ENCODE peak calls at places on chromosomes 2 and 18, in nine cellular contexts. T is CD4-positive, CD25-positive, alpha-beta regulatory T cell; Z is H7; F is brain microvascular endothelial cell; Y is bronchial epithelial cell; J is Peyer's patch; L is mesendoderm; K is osteoblast; O is ovary. P is an unnamed sample.
A peak's percentile ranks its signal among the peaks of the same experiment; 100 is the strongest.

GRCh38 chr2:212915121-212915782 is 236.2 kb downstream of the IKZF2 start:
- DNase-seq in T (no peak), Z (no peak), F (no peak), Y (peak; percentile 80), J (no peak), L (no peak), K (no peak), O (no peak), P (no peak)

GRCh38 chr18:5440297-5440696 is 103.5 kb downstream of the EPB41L3 start:
- DNase-seq in T (no peak), Z (no peak), F (no peak), Y (no peak), J (no peak), L (no peak), K (no peak), O (no peak), P (no peak)

GRCh38 chr18:76348267-76349066 is 146.6 kb downstream of the ZNF516 start:
- DNase-seq in T (no peak), Z (no peak), F (no peak), Y (peak; percentile 10), J (no peak), L (peak; percentile 16), K (peak; percentile 88), O (peak; percentile 22), P (no peak)

GRCh38 chr2:31947871-31948270 is 62.9 kb downstream of the MEMO1 start:
- DNase-seq in T (no peak), Z (no peak), F (no peak), Y (peak; percentile 17), J (no peak), L (peak; percentile 62), K (no peak), O (no peak), P (no peak)

GRCh38 chr2:178512491-178512890 is 32.2 kb downstream of the PLEKHA3 start:
- DNase-seq in T (no peak), Z (no peak), F (no peak), Y (peak; percentile 58), J (no peak), L (no peak), K (peak; percentile 81), O (no peak), P (no peak)

GRCh38 chr2:135132314-135132713 is 80.2 kb downstream of the RAB3GAP1 start:
- DNase-seq in T (no peak), Z (no peak), F (no peak), Y (no peak), J (no peak), L (no peak), K (peak; percentile 45), O (no peak), P (no peak)

GRCh38 chr2:169891593-169892298 is 64.5 kb downstream of the UBR3 start:
- DNase-seq in T (no peak), Z (no peak), F (peak; percentile 14), Y (peak; percentile 91), J (no peak), L (no peak), K (peak; percentile 44), O (no peak), P (no peak)

GRCh38 chr2:195535911-195536522 is 121.0 kb upstream of the SLC39A10 start:
- DNase-seq in T (peak; percentile 84), Z (no peak), F (no peak), Y (no peak), J (no peak), L (no peak), K (no peak), O (no peak), P (peak; percentile 52)

GRCh38 chr2:230052299-230052698 is 16.4 kb downstream of the SLC16A14 start:
- DNase-seq in T (no peak), Z (no peak), F (peak; percentile 5), Y (no peak), J (no peak), L (no peak), K (no peak), O (no peak), P (no peak)

GRCh38 chr2:2800697-2801096 is 469.6 kb upstream of the MYT1L start:
- DNase-seq in T (no peak), Z (peak; percentile 4), F (no peak), Y (no peak), J (no peak), L (no peak), K (no peak), O (no peak), P (no peak)

GRCh38 chr2:188181035-188181434 is 110.6 kb upstream of the GULP1 start:
- DNase-seq in T (no peak), Z (no peak), F (no peak), Y (no peak), J (no peak), L (no peak), K (no peak), O (no peak), P (no peak)

GRCh38 chr2:215849771-215850170 is 163.6 kb downstream of the MREG start:
- DNase-seq in T (no peak), Z (no peak), F (no peak), Y (no peak), J (no peak), L (no peak), K (no peak), O (no peak), P (no peak)

GRCh38 chr2:136058951-136059530 is 58.9 kb downstream of the CXCR4 start:
- DNase-seq in T (no peak), Z (no peak), F (no peak), Y (no peak), J (no peak), L (no peak), K (no peak), O (no peak), P (no peak)

GRCh38 chr2:219803294-219803693 is 175.9 kb downstream of the SLC4A3 start:
- DNase-seq in T (no peak), Z (no peak), F (peak; percentile 3), Y (peak; percentile 16), J (no peak), L (no peak), K (no peak), O (no peak), P (no peak)

GRCh38 chr2:157185828-157186227 is 71.7 kb upstream of the GALNT5 start:
- DNase-seq in T (no peak), Z (no peak), F (no peak), Y (no peak), J (no peak), L (peak; percentile 13), K (no peak), O (no peak), P (no peak)

GRCh38 chr2:215528555-215528954 is 92.7 kb upstream of the FN1 start:
- DNase-seq in T (no peak), Z (no peak), F (peak; percentile 99), Y (peak; percentile 99), J (no peak), L (peak; percentile 16), K (peak; percentile 76), O (no peak), P (no peak)

GRCh38 chr2:104889261-104890091 is 35.6 kb downstream of the POU3F3 start:
- DNase-seq in T (no peak), Z (no peak), F (no peak), Y (no peak), J (peak; percentile 88), L (no peak), K (no peak), O (no peak), P (no peak)
- H3K27me3 ChIP-seq in T (no peaks in the 10 kb centered on the region), Z (no peaks in the 10 kb centered on the region), F (no peaks in the 10 kb centered on the region), Y (no peaks in the 10 kb centered on the region), J (no peaks in the 10 kb centered on the region), L (no peaks in the 10 kb centered on the region), K (no peaks in the 10 kb centered on the region), O (no peaks in the 10 kb centered on the region), P (no peaks in the 10 kb centered on the region)

DNA sequence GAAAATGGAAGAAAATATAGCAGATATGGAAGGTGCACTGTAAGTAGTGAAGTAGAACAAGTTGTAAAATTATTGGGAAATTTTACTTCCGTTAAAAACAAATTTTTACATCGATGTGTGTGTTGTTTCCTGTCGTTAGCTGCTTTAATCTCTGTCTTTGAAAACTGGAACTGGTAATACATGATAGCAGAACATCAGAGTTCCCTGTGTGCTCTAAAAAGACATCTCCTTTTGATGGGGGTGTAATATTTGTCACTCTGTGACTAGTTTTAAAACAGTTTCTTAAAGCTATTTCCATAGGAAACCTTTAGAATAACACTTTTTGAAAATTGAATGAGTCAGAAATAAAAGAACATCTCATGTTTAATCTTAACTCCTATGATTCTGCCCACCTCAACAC is 43.5 kb downstream of the COX7A2L start:
- DNase-seq in T (no peak), Z (no peak), F (no peak), Y (no peak), J (no peak), L (no peak), K (no peak), O (no peak), P (no peak)
- H3K27me3 ChIP-seq in T (no peaks in the 10 kb centered on the region), Z (no peaks in the 10 kb centered on the region), F (no peaks in the 10 kb centered on the region), Y (no peaks in the 10 kb centered on the region), J (no peaks in the 10 kb centered on the region), L (no peaks in the 10 kb centered on the region), K (no peaks in the 10 kb centered on the region), O (no peaks in the 10 kb centered on the region), P (no peaks in the 10 kb centered on the region)

DNA sequence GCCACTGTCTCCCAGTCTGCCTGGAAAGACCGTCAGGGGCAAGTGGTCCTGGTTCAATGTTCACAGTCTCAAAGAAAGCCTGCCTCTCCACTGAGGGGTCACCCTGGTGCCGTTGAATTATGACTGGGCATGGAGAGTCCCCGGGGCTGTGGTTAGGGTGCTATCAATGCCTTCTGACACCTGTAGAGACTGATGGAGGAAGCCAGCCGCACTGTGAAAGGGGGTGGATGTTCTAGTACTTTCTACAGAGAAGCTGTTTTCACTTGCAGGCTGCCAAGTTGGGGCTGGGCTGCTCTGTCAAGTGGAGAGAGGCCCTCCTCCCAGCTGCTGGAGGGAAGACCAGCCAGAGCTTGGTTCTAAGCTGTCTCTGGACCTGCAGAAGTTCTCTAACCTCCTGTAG is 80.5 kb downstream of the BCL2L11 start:
- DNase-seq in T (no peak), Z (no peak), F (no peak), Y (no peak), J (no peak), L (no peak), K (no peak), O (no peak), P (no peak)
- H3K27me3 ChIP-seq in T (no peaks in the 10 kb centered on the region), Z (no peaks in the 10 kb centered on the region), F (no peaks in the 10 kb centered on the region), Y (no peaks in the 10 kb centered on the region), J (no peaks in the 10 kb centered on the region), L (no peaks in the 10 kb centered on the region), K (no peaks in the 10 kb centered on the region), O (no peaks in the 10 kb centered on the region), P (no peaks in the 10 kb centered on the region)

GRCh38 chr2:15941970-15942710 is 1.8 kb downstream of the MYCN start:
- DNase-seq in T (peak; percentile 17), Z (peak; percentile 79), F (no peak), Y (no peak), J (peak; percentile 64), L (peak; percentile 62), K (peak; percentile 86), O (no peak), P (no peak)

GRCh38 chr2:15939854-15940660 is at the start of gene MYCN:
- DNase-seq in T (peak; percentile 48), Z (peak; percentile 92), F (peak; percentile 11), Y (peak; percentile 28), J (peak; percentile 81), L (peak; percentile 98), K (peak; percentile 55), O (peak; percentile 72), P (peak; percentile 31)

GRCh38 chr2:15941483-15941853 is 1.1 kb downstream of the MYCN start:
- DNase-seq in T (no peak), Z (peak; percentile 94), F (no peak), Y (no peak), J (no peak), L (peak; percentile 92), K (peak; percentile 70), O (no peak), P (no peak)

GRCh38 chr2:15939556-15939853 is 845 bp upstream of the MYCN start:
- DNase-seq in T (no peak), Z (peak; percentile 83), F (no peak), Y (no peak), J (no peak), L (no peak), K (peak; percentile 93), O (no peak), P (peak; percentile 19)

GRCh38 chr2:15940661-15941482 is 522 bp downstream of the MYCN start:
- DNase-seq in T (no peak), Z (no peak), F (no peak), Y (no peak), J (no peak), L (peak; percentile 83), K (peak; percentile 83), O (no peak), P (no peak)
- H3K27me3 ChIP-seq in T (peaks cover 18% of the 10 kb centered on the region), Z (no peaks in the 10 kb centered on the region), F (peaks cover 52% of the 10 kb centered on the region), Y (peaks cover 44% of the 10 kb centered on the region), J (no peaks in the 10 kb centered on the region), L (no peaks in the 10 kb centered on the region), K (peaks cover 43% of the 10 kb centered on the region), O (no peaks in the 10 kb centered on the region), P (peaks cover 52% of the 10 kb centered on the region)

P was measured in CD4-positive, alpha-beta T cell.